ENCODE peak calls at places on chromosome 16, in nine cellular contexts. V is heart right ventricle; M is CD4-positive, alpha-beta T cell; Q is ascending aorta; Z is body of pancreas; U is colonic mucosa; J is sigmoid colon; E is HCT116; N is A673. X is an unnamed sample. For H3K27me3, the result is how much of the 10 kb centered on the place peaks cover.

GRCh38 chr16:17397499-17397891 is 73.3 kb downstream of the XYLT1 start:
- DNase-seq in N (no peak), Z (peak), E (no peak), M (peak), J (no peak), U (peak), Q (no peak), V (peak), X (no peak)

GRCh38 chr16:29192329-29193247 is 207.7 kb downstream of the LAT start:
- DNase-seq in V (no peak), M (no peak), U (no peak), Z (no peak), Q (peak), J (no peak), E (no peak), N (no peak), X (peak)

GRCh38 chr16:9033125-9033830 is 58.2 kb upstream of the HAPSTR1 start:
- DNase-seq in V (no peak), M (no peak), E (peak), N (peak), Z (peak), J (no peak), Q (no peak), U (peak), X (no peak)

GRCh38 chr16:89422527-89422904 is 67.8 kb downstream of the ANKRD11 start:
- DNase-seq in M (no peak), J (no peak), U (no peak), Q (peak), Z (no peak), N (no peak), V (peak), E (no peak), X (no peak)

GRCh38 chr16:22296225-22297113 is 740 bp upstream of the POLR3E start:
- DNase-seq in Q (no peak), V (no peak), J (peak), M (no peak), U (no peak), E (no peak), N (peak), Z (peak), X (no peak)

GRCh38 chr16:88487920-88488842 is 35.1 kb downstream of the ZFPM1 start:
- DNase-seq in N (no peak), E (no peak), Q (no peak), U (peak), Z (peak), V (no peak), J (no peak), M (no peak), X (no peak)

GRCh38 chr16:27374794-27375499 is 27.0 kb upstream of the IL21R start:
- DNase-seq in J (peak), Z (peak), M (no peak), Q (peak), V (peak), E (peak), N (peak), U (peak), X (peak)

GRCh38 chr16:65807858-65808257 is 558.6 kb upstream of the CDH5 start:
- DNase-seq in U (no peak), M (no peak), N (no peak), J (no peak), Q (no peak), E (no peak), V (no peak), Z (no peak), X (no peak)

GRCh38 chr16:64754279-64754678 is 367.6 kb downstream of the CDH11 start:
- DNase-seq in Z (no peak), N (no peak), J (no peak), Q (no peak), U (no peak), V (no peak), E (no peak), M (no peak), X (no peak)

GRCh38 chr16:87562201-87562600 is 40.1 kb upstream of the JPH3 start:
- DNase-seq in Q (no peak), U (no peak), N (no peak), J (no peak), V (no peak), Z (no peak), E (no peak), M (no peak), X (no peak)

GRCh38 chr16:27080870-27081269 is 14.1 kb downstream of the C16orf82 start:
- DNase-seq in M (no peak), E (peak), J (no peak), Q (peak), N (peak), U (no peak), V (no peak), Z (no peak), X (no peak)

GRCh38 chr16:741986-742629 is 1.3 kb upstream of the CIAO3 start:
- DNase-seq in M (no peak), E (no peak), Q (no peak), J (no peak), V (no peak), N (no peak), Z (no peak), U (no peak), X (no peak)

GRCh38 chr16:28915181-28915580 is 9.9 kb downstream of the RABEP2 start:
- DNase-seq in U (no peak), M (no peak), N (no peak), Z (no peak), V (no peak), Q (no peak), E (no peak), J (no peak), X (no peak)

GRCh38 chr16:29321585-29321984 is 84.9 kb downstream of the NPIPB11 start:
- DNase-seq in U (no peak), Q (no peak), N (no peak), E (no peak), J (no peak), V (no peak), M (no peak), Z (no peak), X (no peak)

GRCh38 chr16:30748634-30749445 is 615 bp downstream of the PHKG2 start:
- DNase-seq in E (no peak), Q (no peak), U (peak), M (no peak), V (peak), N (no peak), J (peak), Z (peak), X (peak)

GRCh38 chr16:31429314-31429713 is 1.2 kb upstream of the COX6A2 start:
- DNase-seq in Z (no peak), N (no peak), V (peak), J (peak), Q (no peak), E (no peak), U (no peak), M (no peak), X (no peak)

GRCh38 chr16:68275611-68276191 is 11.4 kb downstream of the SLC7A6 start:
- DNase-seq in V (no peak), E (no peak), Q (no peak), J (no peak), Z (no peak), M (no peak), N (no peak), U (no peak), X (no peak)

GRCh38 chr16:73020409-73020884 is 27.5 kb downstream of the ZFHX3 start:
- DNase-seq in U (peak), Q (peak), V (peak), N (no peak), J (peak), Z (peak), M (no peak), E (peak), X (peak)

GRCh38 chr16:4401510-4401909 is 14.9 kb downstream of the CORO7 start:
- DNase-seq in E (no peak), J (no peak), Q (no peak), M (no peak), U (no peak), V (no peak), Z (no peak), N (no peak), X (no peak)

GRCh38 chr16:9049241-9049640 is 42.2 kb upstream of the HAPSTR1 start:
- DNase-seq in V (no peak), E (no peak), M (no peak), Z (no peak), U (no peak), N (no peak), Q (no peak), J (no peak), X (no peak)

GRCh38 chr16:1914759-1915387 is 3.3 kb downstream of the HS3ST6 start:
- DNase-seq in V (no peak), U (no peak), Z (no peak), J (no peak), N (no peak), E (no peak), Q (no peak), M (no peak), X (no peak)

DNA sequence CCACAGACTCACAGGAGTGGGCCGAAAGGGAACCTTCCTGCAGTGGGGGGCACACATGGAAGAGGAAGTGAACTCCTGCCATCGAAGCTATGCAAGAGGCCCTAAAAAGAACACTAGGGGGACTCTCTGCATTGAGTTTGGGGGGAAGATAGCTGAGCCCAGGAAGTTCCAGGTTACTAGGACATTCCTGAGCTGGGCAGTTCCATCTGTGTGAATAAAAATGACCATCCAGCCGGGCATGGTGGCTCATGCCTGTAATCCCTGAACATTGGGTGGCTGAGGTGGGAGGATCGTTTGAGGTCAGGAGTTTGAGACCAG is 211.8 kb downstream of the ZNF423 start:
- DNase-seq in N (peak), Q (no peak), M (no peak), J (no peak), V (no peak), U (no peak), Z (no peak), E (no peak), X (no peak)
- TF ChIP-seq CTCF in N (peak), Q (no peak), M (no peak), J (no peak), V (peak), U (no peak), Z (no peak), E (no peak), X (no peak)

GRCh38 chr16:56424404-56424765 is 960 bp downstream of the AMFR start:
- DNase-seq in U (no peak), M (no peak), N (no peak), J (no peak), Q (no peak), E (no peak), Z (no peak), V (peak), X (no peak)
- H3K27ac ChIP-seq in U (peak), M (no peak), N (peak), J (peak), Q (peak), E (no peak), Z (peak), V (peak), X (peak)

DNA sequence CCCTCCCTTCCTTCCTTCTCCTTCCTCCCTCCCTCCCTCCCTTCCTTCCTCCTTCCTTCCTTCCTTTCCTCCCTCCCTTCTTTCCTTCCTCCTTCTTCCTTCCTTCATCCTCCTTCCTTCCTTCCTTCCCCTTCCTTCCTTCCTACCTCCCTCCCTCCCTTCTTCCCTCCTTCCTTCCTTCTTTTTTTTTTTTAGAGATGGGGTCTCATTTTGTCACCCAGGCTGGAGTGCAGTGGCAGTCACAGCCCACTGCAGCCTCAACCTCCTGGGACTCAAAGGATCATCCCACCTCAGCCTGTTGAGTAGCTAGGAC is 44.6 kb downstream of the COX4I1 start:
- DNase-seq in N (no peak), Z (no peak), J (no peak), M (no peak), Q (no peak), E (no peak), V (no peak), U (no peak), X (no peak)
- H3K27me3 ChIP-seq in N (under half), Z (under half), J (under half), M (under half), Q (under half), E (under half), V (under half), U (under half), X (under half)

GRCh38 chr16:23728112-23728477 is 15.1 kb upstream of the ERN2 start:
- DNase-seq in N (no peak), Q (no peak), V (no peak), M (no peak), E (no peak), Z (no peak), J (no peak), U (no peak), X (no peak)
- TF ChIP-seq CTCF in N (peak), Q (no peak), V (no peak), M (peak), E (no peak), Z (no peak), J (no peak), U (no peak), X (no peak)

GRCh38 chr16:57638381-57638780 is 10.0 kb downstream of the ADGRG1 start:
- DNase-seq in E (no peak), Q (no peak), U (no peak), N (no peak), J (no peak), M (no peak), V (no peak), Z (no peak), X (no peak)
- H3K27ac ChIP-seq in E (no peak), Q (no peak), U (no peak), N (no peak), J (no peak), M (no peak), V (peak), Z (peak), X (peak)

GRCh38 chr16:79592150-79592549 is 8.4 kb downstream of the MAF start:
- DNase-seq in Z (no peak), J (no peak), N (no peak), U (no peak), Q (no peak), V (no peak), E (no peak), M (no peak), X (no peak)

GRCh38 chr16:79593754-79594153 is 6.8 kb downstream of the MAF start:
- DNase-seq in V (no peak), U (no peak), N (no peak), J (no peak), Z (no peak), M (no peak), E (no peak), Q (no peak), X (no peak)

GRCh38 chr16:79595261-79595660 is 5.3 kb downstream of the MAF start:
- DNase-seq in U (no peak), V (no peak), N (no peak), Z (no peak), E (no peak), J (no peak), M (no peak), Q (no peak), X (no peak)

GRCh38 chr16:79595916-79596450 is 4.6 kb downstream of the MAF start:
- DNase-seq in N (no peak), U (no peak), V (no peak), E (no peak), Q (no peak), Z (no peak), J (no peak), M (no peak), X (no peak)

DNA sequence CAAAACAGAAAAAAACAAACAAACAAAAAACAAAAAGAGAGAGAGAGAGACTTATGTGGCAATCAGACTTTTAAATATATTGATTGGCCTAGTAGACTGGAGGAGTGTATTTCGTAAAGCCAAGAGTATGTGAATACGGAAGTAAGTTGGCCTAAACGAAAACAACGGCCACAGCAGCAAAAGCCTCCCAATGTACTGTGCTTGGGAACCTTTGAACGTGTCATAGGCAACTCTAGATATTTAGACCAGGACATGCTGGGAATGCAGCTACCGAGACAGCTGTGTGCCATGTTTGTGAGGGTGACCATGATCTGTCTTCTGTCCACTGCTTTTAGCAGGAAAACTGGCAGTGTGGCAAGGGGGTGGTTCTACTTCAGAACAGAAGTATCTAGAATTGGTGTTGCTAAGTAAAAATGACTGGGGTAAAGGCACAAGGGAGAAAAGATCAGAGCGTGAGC is 7.4 kb downstream of the MAF start:
- DNase-seq in Z (no peak), U (no peak), V (no peak), N (no peak), J (no peak), E (no peak), M (no peak), Q (no peak), X (no peak)
- H3K27me3 ChIP-seq in Z (under half), U (under half), V (under half), N (half or more), J (under half), E (under half), M (under half), Q (under half), X (under half)

GRCh38 chr16:3095869-3096268 is 3.2 kb downstream of the ZSCAN10 start:
- DNase-seq in E (peak), J (no peak), U (no peak), N (peak), Q (no peak), M (peak), Z (no peak), V (peak), X (no peak)
- TF ChIP-seq CTCF in E (peak), J (no peak), U (peak), N (peak), Q (no peak), M (peak), Z (no peak), V (no peak), X (peak)

DNA sequence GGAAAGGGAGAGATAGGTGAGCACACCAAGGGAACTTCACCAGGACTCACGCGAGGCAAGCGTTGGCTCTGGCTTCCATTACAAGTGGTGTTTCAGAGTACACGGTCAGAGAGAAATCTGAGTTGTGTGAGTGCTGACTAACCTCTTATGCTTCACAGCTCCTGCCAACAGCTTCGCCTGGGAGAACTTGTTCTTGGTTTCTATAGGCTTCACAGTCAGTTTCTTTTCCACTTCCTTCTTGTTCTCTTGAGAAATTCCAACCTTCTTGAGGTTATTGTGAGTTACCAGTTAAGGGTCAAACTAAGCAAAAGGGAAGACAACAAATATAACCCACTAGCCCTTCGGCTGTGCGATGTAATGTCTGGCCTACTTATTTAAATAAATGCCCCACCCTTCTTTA is 18.9 kb downstream of the PSME3IP1 start:
- DNase-seq in V (no peak), M (no peak), Z (no peak), U (no peak), J (peak), E (no peak), N (no peak), Q (no peak), X (no peak)
- H3K27ac ChIP-seq in V (peak), M (no peak), Z (peak), U (no peak), J (no peak), E (no peak), N (no peak), Q (no peak), X (peak)

GRCh38 chr16:52546291-52546941 is 527 bp downstream of the TOX3 start:
- DNase-seq in J (no peak), U (peak), N (no peak), Q (no peak), E (no peak), M (no peak), V (no peak), Z (no peak), X (no peak)
- H3K27me3 ChIP-seq in J (half or more), U (under half), N (half or more), Q (under half), E (under half), M (under half), V (half or more), Z (under half), X (half or more)

X was measured in upper lobe of right lung.